ENCODE peak calls at places on chromosomes 4 and X, in seven cellular contexts. Y, K, E, M, J, T and C are unnamed samples.

GRCh38 chrX:9356846-9357245 is 108.0 kb upstream of the TBL1X start:
- DNase-seq in K (no peak), J (no peak), E (no peak), Y (peak), M (no peak), T (no peak), C (no peak)

GRCh38 chrX:12981880-12982279 is 7.0 kb downstream of the TMSB4X start:
- DNase-seq in J (no peak), E (no peak), M (no peak), K (no peak), Y (no peak), T (no peak), C (no peak)

GRCh38 chr4:168163106-168163505 is 70.8 kb downstream of the ANXA10 start:
- DNase-seq in T (no peak), E (no peak), K (no peak), Y (no peak), J (no peak), M (no peak), C (no peak)

GRCh38 chr4:79599691-79600090 is 191.7 kb upstream of the GK2 start:
- DNase-seq in K (no peak), T (no peak), Y (no peak), M (no peak), E (no peak), J (no peak), C (no peak)

GRCh38 chr4:48960988-48961635 is 25.0 kb upstream of the CWH43 start:
- DNase-seq in E (no peak), J (no peak), Y (no peak), M (no peak), T (no peak), K (no peak), C (no peak)

GRCh38 chr4:98716796-98717195 is 58.4 kb upstream of the TSPAN5 start:
- DNase-seq in K (no peak), M (no peak), J (no peak), E (no peak), T (no peak), Y (no peak), C (no peak)

GRCh38 chrX:46254623-46255022 is 290.6 kb downstream of the ZNF674 start:
- DNase-seq in M (no peak), T (no peak), K (no peak), Y (no peak), J (no peak), E (no peak), C (no peak)

GRCh38 chr4:86586160-86586572 is 7.9 kb upstream of the PTPN13 start:
- DNase-seq in Y (no peak), K (no peak), M (no peak), T (no peak), E (no peak), J (no peak), C (no peak)

GRCh38 chr4:34362654-34363053 is 1881.7 kb downstream of the ARAP2 start:
- DNase-seq in T (no peak), K (no peak), Y (no peak), E (no peak), M (no peak), J (no peak), C (peak)

GRCh38 chr4:27088491-27088890 is 227.8 kb downstream of the STIM2 start:
- DNase-seq in J (no peak), Y (no peak), M (no peak), E (no peak), T (no peak), K (no peak), C (no peak)

GRCh38 chr4:178086324-178086723 is 644.1 kb upstream of the AGA start:
- DNase-seq in M (no peak), K (no peak), J (no peak), T (peak), E (no peak), Y (peak), C (no peak)

GRCh38 chr4:169270810-169271691 is at the start of gene SH3RF1:
- DNase-seq in M (peak), K (no peak), J (peak), E (peak), T (peak), Y (peak), C (peak)

GRCh38 chrX:104833401-104833800 is 267.4 kb downstream of the IL1RAPL2 start:
- DNase-seq in J (no peak), Y (no peak), M (no peak), K (no peak), T (no peak), E (no peak), C (no peak)

GRCh38 chr4:55574252-55574651 is 17.8 kb downstream of the PDCL2 start:
- DNase-seq in K (no peak), M (no peak), Y (no peak), E (no peak), J (no peak), T (no peak), C (no peak)

DNA sequence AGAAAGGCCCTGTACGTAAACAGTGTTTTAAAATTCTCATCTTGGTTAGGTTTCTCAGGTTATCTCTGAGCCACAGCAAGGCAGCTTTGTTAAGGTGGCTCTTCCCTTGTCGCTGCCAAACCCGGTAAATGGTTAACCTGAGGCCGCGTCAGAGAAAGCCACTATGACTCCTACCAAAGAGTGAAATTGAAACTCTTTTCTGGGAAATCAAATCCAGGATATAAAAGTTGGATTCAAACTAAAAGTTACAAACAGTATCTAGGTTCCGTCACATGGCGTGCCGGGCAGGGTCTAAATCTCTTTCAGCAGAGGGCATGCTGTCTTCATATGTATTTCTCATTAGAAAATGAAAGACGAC is 433 bp downstream of the MMAA start:
- DNase-seq in K (peak), M (no peak), T (peak), E (peak), J (no peak), Y (peak), C (peak)
- TF ChIP-seq RFX5 in K (no peak), M (no peak), T (no peak), E (no peak), J (no peak), Y (no peak), C (no peak)

DNA sequence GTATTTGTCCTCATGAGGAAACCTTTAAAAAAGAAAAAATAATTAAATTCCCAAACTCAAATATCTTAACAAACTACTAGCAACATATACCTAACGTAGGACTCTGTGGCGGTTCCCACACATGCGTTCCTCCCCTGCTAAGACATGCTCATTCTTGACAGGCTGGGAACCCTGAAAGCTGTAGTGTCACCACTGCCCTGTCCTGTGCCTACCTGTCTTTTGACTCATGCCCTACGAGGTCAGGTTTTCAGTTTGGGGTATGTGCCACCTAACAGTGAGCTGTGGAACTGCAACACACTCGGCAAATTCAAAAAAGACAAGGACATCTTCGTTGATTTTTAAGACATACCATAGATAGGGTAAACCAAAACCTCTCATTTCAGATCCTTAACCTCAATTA is 17.8 kb downstream of the IDS start:
- DNase-seq in J (peak), M (no peak), K (no peak), E (peak), T (no peak), Y (no peak), C (no peak)
- TF ChIP-seq CTCF in J (peak), M (peak), K (peak), E (peak), T (no peak), Y (no peak), C (peak)

GRCh38 chr4:56791316-56791715 is 30.2 kb downstream of the SPINK2 start:
- DNase-seq in Y (no peak), M (no peak), T (no peak), E (no peak), K (peak), J (no peak), C (no peak)
- TF ChIP-seq RFX5 in Y (no peak), M (no peak), T (no peak), E (no peak), K (no peak), J (no peak), C (no peak)

GRCh38 chr4:154781983-154782293 is 866 bp downstream of the RBM46 start:
- DNase-seq in E (no peak), K (no peak), T (no peak), J (no peak), M (no peak), Y (no peak), C (no peak)

GRCh38 chr4:154781126-154781982 is at the start of gene RBM46:
- DNase-seq in E (no peak), J (no peak), T (no peak), Y (no peak), K (no peak), M (peak), C (peak)

GRCh38 chr4:154779362-154779947 is 1.6 kb upstream of the RBM46 start:
- DNase-seq in T (peak), Y (peak), E (peak), J (no peak), M (no peak), K (no peak), C (peak)
- TF ChIP-seq CTCF in T (peak), Y (peak), E (peak), J (peak), M (no peak), K (no peak), C (peak)

GRCh38 chr4:41572414-41572986 is 34.5 kb downstream of the LIMCH1 start:
- DNase-seq in M (no peak), E (no peak), J (no peak), K (no peak), T (no peak), Y (no peak), C (no peak)
- TF ChIP-seq RFX5 in M (no peak), E (no peak), J (no peak), K (no peak), T (no peak), Y (no peak), C (no peak)

GRCh38 chrX:153495903-153496629 is 1.3 kb downstream of the BGN start:
- DNase-seq in T (no peak), K (no peak), E (no peak), M (no peak), J (no peak), Y (no peak), C (no peak)
- TF ChIP-seq CTCF in T (no peak), K (no peak), E (no peak), M (no peak), J (no peak), Y (no peak), C (no peak)

GRCh38 chrX:39492495-39493162 is 605.1 kb downstream of the BCOR start:
- DNase-seq in Y (no peak), J (peak), E (no peak), K (peak), T (no peak), M (no peak), C (no peak)
- TF ChIP-seq RFX5 in Y (no peak), J (no peak), E (no peak), K (no peak), T (no peak), M (no peak), C (no peak)

DNA sequence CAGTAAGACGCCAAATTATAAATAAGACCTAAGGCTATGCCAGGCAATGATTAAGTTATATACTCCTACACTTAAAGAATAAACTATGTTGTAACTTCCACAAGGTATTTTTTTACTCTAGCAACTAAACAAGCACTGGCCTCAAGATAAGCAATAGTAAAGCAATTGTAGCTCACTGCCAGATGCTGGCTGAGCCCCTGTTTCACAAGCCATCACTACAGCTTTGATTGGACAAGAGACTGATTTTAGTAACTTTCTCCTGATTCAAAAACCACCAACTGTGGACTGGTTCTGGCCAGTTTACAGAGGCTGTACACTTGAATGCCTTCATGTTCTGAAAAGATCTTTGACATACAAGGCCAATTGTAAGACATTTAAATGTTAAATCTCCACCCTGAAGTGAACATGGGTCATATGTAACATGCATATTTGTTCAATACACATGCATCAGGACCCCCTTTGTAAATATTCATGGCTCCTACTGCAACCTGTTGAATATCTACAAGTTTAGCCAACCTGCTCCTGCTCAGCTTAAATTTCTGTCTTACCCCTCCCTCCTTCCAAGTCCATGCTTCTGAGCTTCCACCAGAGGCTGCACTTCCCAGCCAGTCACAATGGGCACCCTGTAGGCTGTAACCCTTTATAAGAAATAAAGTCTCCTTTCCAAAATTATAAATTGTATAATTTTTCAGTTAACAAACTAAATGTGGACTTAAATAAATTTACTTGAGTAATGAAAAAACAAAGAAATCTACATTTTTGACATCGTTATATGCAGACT is 423.6 kb downstream of the ANKRD50 start:
- DNase-seq in M (no peak), K (no peak), T (no peak), J (no peak), Y (peak), E (no peak), C (no peak)
- TF ChIP-seq CTCF in M (peak), K (no peak), T (no peak), J (no peak), Y (no peak), E (no peak), C (no peak)

DNA sequence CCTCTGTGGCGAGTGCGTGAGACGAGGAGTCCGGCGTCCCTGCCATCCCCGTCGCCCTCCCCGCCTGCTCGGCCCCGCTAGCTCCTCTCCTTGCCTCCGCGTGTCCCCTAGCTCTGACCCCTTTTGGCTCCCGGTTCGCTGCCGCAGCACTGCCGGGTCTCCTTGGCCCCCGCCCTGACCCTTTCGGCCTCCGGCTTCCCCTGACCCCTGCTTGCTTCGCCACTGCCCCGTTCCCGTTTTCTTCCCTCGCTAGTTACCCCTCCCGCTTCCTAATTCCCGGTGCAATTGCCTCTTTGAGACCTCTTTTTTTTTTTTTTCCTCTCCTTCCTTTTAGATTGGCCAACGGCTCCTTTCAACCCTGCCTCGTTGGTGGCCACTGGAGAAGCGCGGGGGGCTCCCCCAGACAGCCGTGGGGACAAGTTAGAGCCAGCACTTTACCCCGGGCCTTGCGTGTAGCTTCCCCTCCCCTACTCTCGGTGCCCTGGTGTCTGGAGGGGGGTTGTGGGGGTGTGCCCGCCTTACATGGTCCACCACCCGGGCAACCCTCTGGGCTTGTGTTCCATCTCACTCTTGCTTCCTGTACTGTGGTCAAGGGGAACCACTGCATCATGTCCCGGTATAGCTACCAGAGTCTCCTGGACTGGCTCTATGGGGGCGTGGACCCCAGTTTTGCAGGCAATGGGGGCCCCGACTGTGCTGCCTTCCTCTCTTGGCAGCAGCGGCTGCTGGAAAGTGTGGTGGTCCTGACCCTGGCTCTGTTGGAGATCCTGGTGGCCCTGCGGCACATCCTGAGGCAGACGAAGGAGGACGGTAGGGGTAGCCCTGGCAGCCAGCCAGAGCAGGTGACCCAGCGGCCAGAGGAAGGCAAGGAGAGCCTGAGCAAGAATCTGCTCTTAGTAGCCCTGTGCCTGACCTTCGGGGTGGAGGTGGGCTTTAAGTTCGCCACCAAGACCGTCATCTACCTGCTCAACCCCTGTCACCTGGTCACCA is 548 bp downstream of the TMEM164 start:
- DNase-seq in M (no peak), K (no peak), E (peak), J (peak), T (no peak), Y (no peak), C (peak)
- TF ChIP-seq RFX5 in M (no peak), K (no peak), E (no peak), J (no peak), T (no peak), Y (no peak), C (no peak)

GRCh38 chrX:97446298-97446882 is 562.7 kb downstream of the RPA4 start:
- DNase-seq in T (no peak), K (no peak), Y (no peak), J (no peak), E (no peak), M (no peak), C (peak)
- TF ChIP-seq CTCF in T (no peak), K (peak), Y (no peak), J (no peak), E (no peak), M (no peak), C (peak)